ENCODE peak calls at places on chromosomes 11 and 22, in five cellular contexts. H, K, C, I and A are unnamed samples.

GRCh38 chr11:19398772-19399542 is 158.2 kb upstream of the E2F8 start:
- DNase-seq in C (peak; percentile 88), H (peak; percentile 61), K (peak; percentile 81), I (no peak), A (no peak)

GRCh38 chr11:78428273-78428651 is 10.6 kb upstream of the GAB2 start:
- DNase-seq in I (no peak), C (no peak), H (no peak), K (no peak), A (no peak)

GRCh38 chr11:92965196-92965595 is 4.3 kb upstream of the MTNR1B start:
- DNase-seq in K (no peak), I (no peak), C (no peak), H (no peak), A (no peak)

GRCh38 chr11:48341466-48341865 is 16.7 kb downstream of the OR4C3 start:
- DNase-seq in K (no peak), I (no peak), H (no peak), C (no peak), A (no peak)

GRCh38 chr22:28917747-28918543 is 34.6 kb downstream of the ZNRF3 start:
- DNase-seq in H (no peak), I (peak; percentile 28), C (no peak), K (peak; percentile 72), A (no peak)

GRCh38 chr22:33105501-33105911 is 47.3 kb upstream of the SYN3 start:
- DNase-seq in I (no peak), C (no peak), K (no peak), H (no peak), A (no peak)

GRCh38 chr11:15816996-15817395 is 539.4 kb downstream of the SOX6 start:
- DNase-seq in I (no peak), K (no peak), H (no peak), C (no peak), A (no peak)

GRCh38 chr11:127110542-127110941 is 110.0 kb upstream of the KIRREL3 start:
- DNase-seq in I (no peak), K (peak; percentile 18), H (no peak), C (no peak), A (no peak)

GRCh38 chr11:3223932-3224729 is 5.5 kb upstream of the MRGPRG start:
- DNase-seq in H (peak; percentile 4), I (no peak), C (no peak), K (no peak), A (no peak)

GRCh38 chr22:26642465-26643367 is 14.7 kb upstream of the MIAT start:
- DNase-seq in C (no peak), H (no peak), I (peak; percentile 32), K (no peak), A (peak; percentile 65)

GRCh38 chr11:66020618-66021357 is 5.5 kb downstream of the CATSPER1 start:
- DNase-seq in K (peak; percentile 54), H (peak; percentile 88), C (peak; percentile 93), I (no peak), A (no peak)

GRCh38 chr22:43481528-43482309 is 69.9 kb downstream of the MPPED1 start:
- DNase-seq in I (no peak), H (no peak), K (no peak), C (no peak), A (peak; percentile 29)

GRCh38 chr11:133697603-133698002 is 147.7 kb downstream of the SPATA19 start:
- DNase-seq in I (no peak), K (no peak), H (no peak), C (no peak), A (no peak)

GRCh38 chr22:49351761-49352221 is 475.9 kb downstream of the BRD1 start:
- DNase-seq in I (no peak), C (no peak), H (no peak), K (no peak), A (no peak)

GRCh38 chr22:39520874-39521857 is 804 bp downstream of the ATF4 start:
- DNase-seq in C (peak; percentile 29), K (peak; percentile 82), I (peak; percentile 84), H (peak; percentile 82), A (peak; percentile 91)

GRCh38 chr11:19789840-19790710 is 77.4 kb downstream of the NAV2 start:
- DNase-seq in I (no peak), C (no peak), H (no peak), K (peak; percentile 19), A (no peak)

DNA sequence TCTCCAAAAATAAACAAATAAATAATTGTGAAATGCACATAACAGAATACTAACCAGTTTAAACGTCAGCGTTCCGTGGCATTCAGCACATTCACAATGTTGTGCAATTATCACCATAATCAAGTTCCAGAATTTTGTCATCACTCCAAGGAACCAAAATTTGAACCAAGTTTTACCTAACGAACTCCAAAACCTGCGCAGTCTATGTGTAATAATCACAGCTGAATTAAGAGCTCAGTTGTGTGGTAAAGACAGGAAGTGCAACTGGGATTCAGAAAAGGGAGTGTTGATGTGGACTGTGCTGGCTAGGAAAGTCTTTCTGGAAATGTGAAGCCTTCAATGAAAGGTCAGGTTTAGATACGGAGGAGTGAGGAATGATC is 5.4 kb upstream of the MCAM start:
- DNase-seq in C (peak; percentile 48), K (no peak), I (no peak), H (no peak), A (no peak)
- TF ChIP-seq CTCF in C (no peak), K (no peak), I (peak; percentile 18), H (no peak), A (no peak)

DNA sequence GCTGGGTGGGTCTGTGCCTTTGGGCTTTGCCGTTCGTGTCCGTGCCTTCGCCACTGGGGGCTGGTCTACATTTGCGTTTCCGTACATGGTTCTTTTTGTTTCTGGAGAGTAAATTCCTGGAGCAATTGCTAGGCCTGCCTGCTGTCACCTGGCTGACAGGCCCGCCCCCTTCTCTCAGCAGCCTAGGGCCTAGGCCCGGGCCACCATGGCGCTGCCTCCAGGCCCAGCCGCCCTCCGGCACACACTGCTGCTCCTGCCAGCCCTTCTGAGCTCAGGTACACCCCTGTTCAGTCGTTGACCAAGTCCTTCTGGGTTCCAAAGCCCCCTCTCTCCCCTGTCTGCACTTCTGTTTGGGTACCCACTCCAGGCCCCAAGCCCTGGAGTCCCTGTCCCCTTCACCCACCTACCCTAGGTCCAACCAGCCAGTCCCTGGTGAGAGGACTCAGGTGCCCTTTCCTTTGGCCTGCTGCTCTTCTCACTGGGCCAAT is 649 bp downstream of the TMEM25 start:
- DNase-seq in I (no peak), H (no peak), K (no peak), C (no peak), A (no peak)
- H3K4me3 ChIP-seq in I (peak overlapping the region; percentile 84), H (no peak overlapping the region), K (peak overlapping the region; percentile 91), C (peak overlapping the region; percentile 93), A (no peak overlapping the region)

GRCh38 chr11:118436639-118437045 is 350 bp downstream of the KMT2A start:
- DNase-seq in H (peak; percentile 33), C (peak; percentile 15), I (no peak), K (peak; percentile 22), A (peak; percentile 48)

GRCh38 chr11:118435233-118435892 is 929 bp upstream of the KMT2A start:
- DNase-seq in I (peak; percentile 46), C (peak; percentile 54), K (peak; percentile 51), H (peak; percentile 62), A (peak; percentile 86)

GRCh38 chr11:118437046-118437735 is 899 bp downstream of the KMT2A start:
- DNase-seq in I (peak; percentile 20), C (peak; percentile 54), K (peak; percentile 53), H (peak; percentile 74), A (peak; percentile 38)

GRCh38 chr11:118434553-118435232 is 1.6 kb upstream of the KMT2A start:
- DNase-seq in K (peak; percentile 30), C (peak; percentile 49), I (peak; percentile 19), H (peak; percentile 39), A (peak; percentile 28)

GRCh38 chr11:118435893-118436624 is at the start of gene KMT2A:
- DNase-seq in K (peak; percentile 98), I (peak; percentile 99), H (peak; percentile 99), C (peak; percentile 99), A (peak; percentile 98)
- TF ChIP-seq CTCF in K (peak; percentile 90), I (no peak), H (no peak), C (no peak), A (no peak)

DNA sequence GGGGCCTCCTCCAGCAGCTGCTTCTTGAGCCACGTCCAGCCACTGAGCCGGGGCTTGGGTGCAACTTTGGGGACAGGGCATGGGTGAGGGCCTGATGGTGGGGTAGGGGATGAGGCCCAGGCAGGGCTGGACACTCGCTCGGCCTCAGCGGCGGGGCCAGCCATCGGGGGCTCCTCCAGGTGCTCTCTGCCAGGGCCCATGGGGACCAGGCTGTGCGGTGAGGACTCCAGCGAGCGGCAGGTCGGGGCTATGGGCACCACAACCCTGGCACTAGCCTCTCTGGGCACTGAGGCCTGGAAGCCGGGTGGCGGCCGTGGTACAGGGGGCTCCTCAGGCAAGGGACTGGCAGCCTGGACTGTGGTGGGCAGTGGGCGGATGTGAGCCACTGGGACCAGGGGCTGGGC is 2.2 kb downstream of the PRR33 start:
- DNase-seq in I (no peak), K (no peak), H (no peak), C (no peak), A (no peak)
- H3K4me3 ChIP-seq in I (no peak overlapping the region), K (no peak overlapping the region), H (no peak overlapping the region), C (no peak overlapping the region), A (no peak overlapping the region)

GRCh38 chr11:86537541-86538222 is 134.7 kb downstream of the ME3 start:
- DNase-seq in K (no peak), C (no peak), H (no peak), I (no peak), A (no peak)
- TF ChIP-seq CTCF in K (no peak), C (no peak), H (no peak), I (peak; percentile 36), A (no peak)

GRCh38 chr22:22996511-22997261 is 73.6 kb upstream of the GNAZ start:
- DNase-seq in K (no peak), C (no peak), I (no peak), H (no peak), A (no peak)
- H3K4me3 ChIP-seq in K (no peak overlapping the region), C (no peak overlapping the region), I (no peak overlapping the region), H (no peak overlapping the region), A (no peak overlapping the region)